ENCODE peak calls at places on chromosome 18, in four cellular contexts. L is cardiac fibroblast, F is left ventricle myocardium inferior, J is ovary. K is an unnamed sample.

GRCh38 chr18:56436651-56437050 is 201.7 kb downstream of the TXNL1 start:
- DNase-seq in L (no peak), F (no peak), J (no peak), K (no peak)

GRCh38 chr18:47912343-47912742 is 18.1 kb downstream of the SMAD2 start:
- DNase-seq in L (peak), F (no peak), J (no peak), K (no peak)

GRCh38 chr18:48627216-48627615 is 88.4 kb downstream of the CTIF start:
- DNase-seq in L (no peak), F (no peak), J (no peak), K (no peak)

GRCh38 chr18:1014496-1014895 is 109.8 kb downstream of the ADCYAP1 start:
- DNase-seq in L (peak), F (no peak), J (no peak), K (no peak)

GRCh38 chr18:22455425-22456150 is 37.9 kb upstream of the CTAGE1 start:
- DNase-seq in L (no peak), F (no peak), J (no peak), K (no peak)

GRCh38 chr18:58290059-58290747 is 246.2 kb downstream of the NEDD4L start:
- DNase-seq in L (peak), F (no peak), J (no peak), K (no peak)

GRCh38 chr18:42578781-42579180 is 536.7 kb downstream of the RIT2 start:
- DNase-seq in L (peak), F (no peak), J (no peak), K (no peak)

GRCh38 chr18:76633504-76634259 is 138.6 kb upstream of the ZNF516 start:
- DNase-seq in L (no peak), F (no peak), J (no peak), K (no peak)

GRCh38 chr18:57543560-57543959 is 42.9 kb downstream of the FECH start:
- DNase-seq in L (no peak), F (no peak), J (no peak), K (no peak)

GRCh38 chr18:23203891-23204432 is 68.7 kb downstream of the CABLES1 start:
- DNase-seq in L (no peak), F (no peak), J (no peak), K (no peak)

GRCh38 chr18:55407774-55408535 is 180.0 kb downstream of the TCF4 start:
- DNase-seq in L (no peak), F (no peak), J (no peak), K (no peak)

GRCh38 chr18:55405655-55406373 is 182.2 kb downstream of the TCF4 start:
- DNase-seq in L (peak), F (peak), J (peak), K (peak)

GRCh38 chr18:55407191-55407590 is 180.8 kb downstream of the TCF4 start:
- DNase-seq in L (no peak), F (no peak), J (no peak), K (no peak)

GRCh38 chr18:55404811-55405654 is 183.0 kb downstream of the TCF4 start:
- DNase-seq in L (peak), F (no peak), J (no peak), K (no peak)

DNA sequence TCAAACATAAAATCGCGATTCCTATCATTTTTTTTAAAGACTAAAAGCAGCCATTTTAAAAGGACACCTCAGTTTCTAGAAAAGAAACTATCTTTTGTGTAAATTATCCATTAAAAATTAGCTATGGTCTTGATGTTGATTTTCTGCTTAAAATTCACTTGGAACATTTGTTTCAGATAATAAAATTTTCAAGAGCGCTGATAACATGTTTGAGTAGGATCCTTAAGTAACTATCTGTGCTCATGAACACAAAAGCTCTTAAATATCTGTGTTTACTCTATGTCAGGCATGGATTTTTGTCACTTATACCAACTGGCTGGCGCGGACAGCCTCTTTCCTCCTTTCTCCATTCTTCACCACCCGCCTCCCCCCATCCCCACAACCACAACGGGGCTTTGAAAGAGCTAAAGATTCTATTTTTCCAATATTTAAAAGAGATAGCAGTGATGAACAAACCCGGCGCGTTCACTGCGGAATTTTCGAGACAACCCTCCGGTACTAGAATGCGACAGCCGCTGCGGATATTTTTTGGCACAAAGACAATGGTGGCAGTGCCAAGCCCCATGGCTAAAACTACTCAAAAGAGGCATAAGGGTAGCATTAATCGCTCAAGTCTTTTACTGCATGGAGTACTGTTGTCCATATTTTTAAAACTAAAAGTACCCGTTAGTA is 181.5 kb downstream of the TCF4 start:
- DNase-seq in L (no peak), F (no peak), J (no peak), K (no peak)
- H3K4me3 ChIP-seq in L (no peak), F (no peak), J (no peak), K (peak)

DNA sequence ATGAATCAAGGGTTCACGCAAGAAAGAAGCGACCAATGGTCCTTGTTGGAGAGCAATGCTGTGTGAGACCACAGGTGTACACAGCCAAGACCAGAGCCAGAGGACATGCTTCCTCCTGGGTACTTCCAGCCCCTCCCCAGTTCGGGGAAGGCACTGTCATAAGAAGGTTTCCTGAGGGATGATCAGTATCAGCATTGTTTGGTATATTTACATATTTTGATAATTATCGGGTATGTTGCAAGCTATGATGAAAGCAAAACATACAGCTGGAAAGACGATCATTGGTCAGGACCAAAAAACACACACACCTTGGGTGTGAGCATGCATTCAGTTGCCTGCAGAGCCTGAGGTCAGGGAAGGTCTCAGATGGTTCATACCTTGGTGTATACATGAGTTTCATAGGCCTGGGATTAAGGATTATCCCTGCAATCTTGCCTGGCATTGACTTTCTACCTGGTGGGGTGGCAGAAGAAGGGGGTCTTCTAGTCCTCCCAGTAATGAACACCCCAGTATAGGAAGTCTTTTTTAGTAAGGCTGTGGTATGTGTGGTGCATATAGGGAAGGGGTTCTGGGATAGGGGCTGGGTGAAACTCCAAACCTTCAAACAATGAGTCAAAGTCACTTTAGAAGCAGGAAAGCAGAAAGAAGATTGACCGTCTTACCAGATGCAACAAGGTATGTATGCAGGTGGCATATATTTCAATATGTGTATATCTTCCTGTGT is 2.9 kb downstream of the SERPINB2 start:
- DNase-seq in L (no peak), F (no peak), J (no peak), K (no peak)
- H3K4me3 ChIP-seq in L (no peak), F (no peak), J (no peak), K (no peak)

GRCh38 chr18:55403555-55403954 is 184.4 kb downstream of the TCF4 start:
- DNase-seq in L (no peak), F (no peak), J (no peak), K (no peak)

GRCh38 chr18:55401638-55402191 is 186.3 kb downstream of the TCF4 start:
- DNase-seq in L (peak), F (no peak), J (peak), K (no peak)

GRCh38 chr18:55402731-55403405 is 185.1 kb downstream of the TCF4 start:
- DNase-seq in L (peak), F (no peak), J (no peak), K (no peak)

GRCh38 chr18:55401275-55401620 is 186.7 kb downstream of the TCF4 start:
- DNase-seq in L (no peak), F (no peak), J (no peak), K (no peak)

DNA sequence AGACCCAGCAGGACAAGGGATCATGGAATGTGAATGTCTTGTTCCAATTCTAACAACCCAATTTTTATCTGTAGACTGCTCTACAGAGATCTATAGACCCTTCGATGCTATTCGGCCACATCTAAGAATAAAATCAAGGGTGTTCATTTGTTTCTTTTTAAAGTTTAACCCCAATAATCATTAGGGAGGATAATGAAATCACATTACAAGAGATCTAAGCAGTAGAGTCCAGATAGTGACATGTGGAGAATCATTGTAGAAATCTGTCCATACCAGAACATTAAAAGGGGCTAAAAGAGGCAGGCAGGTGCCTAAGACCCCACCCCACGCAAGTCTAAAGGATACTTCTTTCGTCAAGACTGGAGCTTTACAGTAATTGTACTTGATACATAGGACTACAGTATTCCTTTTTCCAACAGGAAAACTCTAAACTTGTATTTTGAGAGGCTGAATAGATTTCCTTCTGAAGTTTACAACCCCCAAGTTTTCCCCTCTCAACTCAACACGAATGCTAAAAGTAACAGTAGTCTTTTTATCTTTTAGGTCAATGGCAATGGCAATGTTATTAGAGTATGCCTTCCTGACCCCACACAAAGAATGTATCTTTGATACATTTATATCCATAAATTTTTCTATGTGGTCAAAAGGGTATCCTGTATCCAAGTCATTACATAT is 183.7 kb downstream of the TCF4 start:
- DNase-seq in L (no peak), F (no peak), J (no peak), K (no peak)
- H3K4me3 ChIP-seq in L (no peak), F (peak), J (no peak), K (no peak)

DNA sequence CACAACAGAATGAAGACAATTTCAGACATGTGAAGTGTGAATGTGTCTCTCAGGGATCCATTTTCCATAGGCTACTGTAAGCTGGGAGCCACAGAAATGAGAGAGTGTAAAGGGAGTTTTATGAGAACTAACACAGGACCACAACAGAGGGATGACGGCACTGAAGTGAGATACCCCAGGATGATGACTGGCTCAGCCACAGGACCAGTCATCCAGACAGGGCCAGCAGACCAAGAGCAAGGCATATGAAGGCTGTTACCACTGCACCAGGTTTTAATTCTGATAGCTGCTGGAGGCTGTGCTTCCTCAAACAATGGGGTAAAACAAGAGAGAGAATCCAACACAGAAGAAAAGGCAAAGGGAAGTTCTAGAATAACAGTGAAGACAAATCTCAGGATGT is 95.0 kb downstream of the BCL2 start:
- DNase-seq in L (no peak), F (no peak), J (no peak), K (no peak)
- H3K4me3 ChIP-seq in L (no peak), F (no peak), J (no peak), K (no peak)

GRCh38 chr18:80148316-80149199 is 39.5 kb downstream of the ADNP2 start:
- DNase-seq in L (peak), F (no peak), J (no peak), K (peak)
- H3K4me3 ChIP-seq in L (peak), F (peak), J (peak), K (peak)